ENCODE peak calls at places on chromosome 11, in nine cellular contexts. One of them, this sample, is unnamed.

GRCh38 chr11:76190376-76190775 is 15.9 kb downstream of the WNT11 start:
- DNase-seq in activated CD8-positive, alpha-beta memory T cell treated with anti-CD3 and anti-CD28 coated beads for 48 hours: no peak
- DNase-seq in fibroblast of mammary gland: no peak
- DNase-seq in GM12865: no peak
- DNase-seq in KG1: no peak
- DNase-seq in activated T-helper 1 cell treated with anti-CD3 and anti-CD28 coated beads, Interleukin-2, amount 50 U/mL, for 16 hours: no peak
- DNase-seq in kidney tubule cell: no peak
- DNase-seq in HAP-1: no peak
- DNase-seq in glomerular endothelial cell: no peak
- DNase-seq in this sample: no peak

GRCh38 chr11:20444537-20444936 is 57.0 kb downstream of the PRMT3 start:
- DNase-seq in activated CD8-positive, alpha-beta memory T cell treated with anti-CD3 and anti-CD28 coated beads for 48 hours: no peak
- DNase-seq in fibroblast of mammary gland: no peak
- DNase-seq in GM12865: no peak
- DNase-seq in KG1: no peak
- DNase-seq in activated T-helper 1 cell treated with anti-CD3 and anti-CD28 coated beads, Interleukin-2, amount 50 U/mL, for 16 hours: no peak
- DNase-seq in kidney tubule cell: no peak
- DNase-seq in HAP-1: no peak
- DNase-seq in glomerular endothelial cell: no peak
- DNase-seq in this sample: no peak

GRCh38 chr11:66069715-66070603 is at the start of gene PACS1:
- DNase-seq in activated CD8-positive, alpha-beta memory T cell treated with anti-CD3 and anti-CD28 coated beads for 48 hours: peak
- DNase-seq in fibroblast of mammary gland: peak
- DNase-seq in GM12865: peak
- DNase-seq in KG1: peak
- DNase-seq in activated T-helper 1 cell treated with anti-CD3 and anti-CD28 coated beads, Interleukin-2, amount 50 U/mL, for 16 hours: peak
- DNase-seq in kidney tubule cell: peak
- DNase-seq in HAP-1: peak
- DNase-seq in glomerular endothelial cell: no peak
- DNase-seq in this sample: peak

GRCh38 chr11:62544521-62545436 is 1.8 kb downstream of the AHNAK start:
- DNase-seq in activated CD8-positive, alpha-beta memory T cell treated with anti-CD3 and anti-CD28 coated beads for 48 hours: no peak
- DNase-seq in fibroblast of mammary gland: no peak
- DNase-seq in GM12865: peak
- DNase-seq in KG1: no peak
- DNase-seq in activated T-helper 1 cell treated with anti-CD3 and anti-CD28 coated beads, Interleukin-2, amount 50 U/mL, for 16 hours: no peak
- DNase-seq in kidney tubule cell: peak
- DNase-seq in HAP-1: peak
- DNase-seq in glomerular endothelial cell: no peak
- DNase-seq in this sample: peak

GRCh38 chr11:131375421-131375820 is 5.0 kb downstream of the NTM start:
- DNase-seq in activated CD8-positive, alpha-beta memory T cell treated with anti-CD3 and anti-CD28 coated beads for 48 hours: no peak
- DNase-seq in fibroblast of mammary gland: no peak
- DNase-seq in GM12865: no peak
- DNase-seq in KG1: no peak
- DNase-seq in activated T-helper 1 cell treated with anti-CD3 and anti-CD28 coated beads, Interleukin-2, amount 50 U/mL, for 16 hours: no peak
- DNase-seq in kidney tubule cell: no peak
- DNase-seq in HAP-1: no peak
- DNase-seq in glomerular endothelial cell: no peak
- DNase-seq in this sample: no peak

GRCh38 chr11:61963282-61964057 is 4.0 kb downstream of the FTH1 start:
- DNase-seq in activated CD8-positive, alpha-beta memory T cell treated with anti-CD3 and anti-CD28 coated beads for 48 hours: no peak
- DNase-seq in fibroblast of mammary gland: peak
- DNase-seq in GM12865: peak
- DNase-seq in KG1: peak
- DNase-seq in activated T-helper 1 cell treated with anti-CD3 and anti-CD28 coated beads, Interleukin-2, amount 50 U/mL, for 16 hours: no peak
- DNase-seq in kidney tubule cell: peak
- DNase-seq in HAP-1: no peak
- DNase-seq in glomerular endothelial cell: no peak
- DNase-seq in this sample: peak

GRCh38 chr11:71103266-71103665 is 149.1 kb downstream of the SHANK2 start:
- DNase-seq in activated CD8-positive, alpha-beta memory T cell treated with anti-CD3 and anti-CD28 coated beads for 48 hours: no peak
- DNase-seq in fibroblast of mammary gland: no peak
- DNase-seq in GM12865: no peak
- DNase-seq in KG1: no peak
- DNase-seq in activated T-helper 1 cell treated with anti-CD3 and anti-CD28 coated beads, Interleukin-2, amount 50 U/mL, for 16 hours: no peak
- DNase-seq in kidney tubule cell: peak
- DNase-seq in HAP-1: no peak
- DNase-seq in glomerular endothelial cell: no peak
- DNase-seq in this sample: no peak

GRCh38 chr11:75563978-75564552 is 2.0 kb downstream of the SERPINH1 start:
- DNase-seq in activated CD8-positive, alpha-beta memory T cell treated with anti-CD3 and anti-CD28 coated beads for 48 hours: no peak
- DNase-seq in fibroblast of mammary gland: peak
- DNase-seq in GM12865: no peak
- DNase-seq in KG1: no peak
- DNase-seq in activated T-helper 1 cell treated with anti-CD3 and anti-CD28 coated beads, Interleukin-2, amount 50 U/mL, for 16 hours: no peak
- DNase-seq in kidney tubule cell: peak
- DNase-seq in HAP-1: peak
- DNase-seq in glomerular endothelial cell: no peak
- DNase-seq in this sample: no peak

GRCh38 chr11:129282634-129283033 is 90.5 kb upstream of the ARHGAP32 start:
- DNase-seq in activated CD8-positive, alpha-beta memory T cell treated with anti-CD3 and anti-CD28 coated beads for 48 hours: no peak
- DNase-seq in fibroblast of mammary gland: no peak
- DNase-seq in GM12865: no peak
- DNase-seq in KG1: no peak
- DNase-seq in activated T-helper 1 cell treated with anti-CD3 and anti-CD28 coated beads, Interleukin-2, amount 50 U/mL, for 16 hours: no peak
- DNase-seq in kidney tubule cell: no peak
- DNase-seq in HAP-1: no peak
- DNase-seq in glomerular endothelial cell: no peak
- DNase-seq in this sample: no peak

GRCh38 chr11:17207317-17208256 is at the start of gene PIK3C2A:
- DNase-seq in activated CD8-positive, alpha-beta memory T cell treated with anti-CD3 and anti-CD28 coated beads for 48 hours: peak
- DNase-seq in fibroblast of mammary gland: peak
- DNase-seq in GM12865: peak
- DNase-seq in KG1: peak
- DNase-seq in activated T-helper 1 cell treated with anti-CD3 and anti-CD28 coated beads, Interleukin-2, amount 50 U/mL, for 16 hours: peak
- DNase-seq in kidney tubule cell: peak
- DNase-seq in HAP-1: peak
- DNase-seq in glomerular endothelial cell: no peak
- DNase-seq in this sample: peak

GRCh38 chr11:110491577-110492352 is 62.0 kb downstream of the FDX1 start:
- DNase-seq in activated CD8-positive, alpha-beta memory T cell treated with anti-CD3 and anti-CD28 coated beads for 48 hours: no peak
- DNase-seq in fibroblast of mammary gland: no peak
- DNase-seq in GM12865: no peak
- DNase-seq in KG1: no peak
- DNase-seq in activated T-helper 1 cell treated with anti-CD3 and anti-CD28 coated beads, Interleukin-2, amount 50 U/mL, for 16 hours: no peak
- DNase-seq in kidney tubule cell: no peak
- DNase-seq in HAP-1: no peak
- DNase-seq in glomerular endothelial cell: no peak
- DNase-seq in this sample: no peak

GRCh38 chr11:73750238-73750637 is 10.6 kb downstream of the RAB6A start:
- DNase-seq in activated CD8-positive, alpha-beta memory T cell treated with anti-CD3 and anti-CD28 coated beads for 48 hours: no peak
- DNase-seq in fibroblast of mammary gland: no peak
- DNase-seq in GM12865: no peak
- DNase-seq in KG1: no peak
- DNase-seq in activated T-helper 1 cell treated with anti-CD3 and anti-CD28 coated beads, Interleukin-2, amount 50 U/mL, for 16 hours: no peak
- DNase-seq in kidney tubule cell: no peak
- DNase-seq in HAP-1: no peak
- DNase-seq in glomerular endothelial cell: no peak
- DNase-seq in this sample: no peak

GRCh38 chr11:93564895-93565294 is 21.7 kb upstream of the SMCO4 start:
- DNase-seq in activated CD8-positive, alpha-beta memory T cell treated with anti-CD3 and anti-CD28 coated beads for 48 hours: no peak
- DNase-seq in fibroblast of mammary gland: no peak
- DNase-seq in GM12865: no peak
- DNase-seq in KG1: no peak
- DNase-seq in activated T-helper 1 cell treated with anti-CD3 and anti-CD28 coated beads, Interleukin-2, amount 50 U/mL, for 16 hours: no peak
- DNase-seq in kidney tubule cell: no peak
- DNase-seq in HAP-1: no peak
- DNase-seq in glomerular endothelial cell: no peak
- DNase-seq in this sample: no peak

GRCh38 chr11:42066113-42066512 is 606.7 kb upstream of the LRRC4C start:
- DNase-seq in activated CD8-positive, alpha-beta memory T cell treated with anti-CD3 and anti-CD28 coated beads for 48 hours: no peak
- DNase-seq in fibroblast of mammary gland: peak
- DNase-seq in GM12865: no peak
- DNase-seq in KG1: no peak
- DNase-seq in activated T-helper 1 cell treated with anti-CD3 and anti-CD28 coated beads, Interleukin-2, amount 50 U/mL, for 16 hours: no peak
- DNase-seq in kidney tubule cell: peak
- DNase-seq in HAP-1: no peak
- DNase-seq in glomerular endothelial cell: no peak
- DNase-seq in this sample: no peak

GRCh38 chr11:69386594-69387408 is 92.8 kb downstream of the MYEOV start:
- DNase-seq in activated CD8-positive, alpha-beta memory T cell treated with anti-CD3 and anti-CD28 coated beads for 48 hours: no peak
- DNase-seq in fibroblast of mammary gland: no peak
- DNase-seq in GM12865: no peak
- DNase-seq in KG1: no peak
- DNase-seq in activated T-helper 1 cell treated with anti-CD3 and anti-CD28 coated beads, Interleukin-2, amount 50 U/mL, for 16 hours: no peak
- DNase-seq in kidney tubule cell: no peak
- DNase-seq in HAP-1: no peak
- DNase-seq in glomerular endothelial cell: no peak
- DNase-seq in this sample: no peak

GRCh38 chr11:7020183-7020917 is at the start of the genes NLRP14 and ZNF214:
- DNase-seq in activated CD8-positive, alpha-beta memory T cell treated with anti-CD3 and anti-CD28 coated beads for 48 hours: no peak
- DNase-seq in fibroblast of mammary gland: peak
- DNase-seq in GM12865: peak
- DNase-seq in KG1: no peak
- DNase-seq in activated T-helper 1 cell treated with anti-CD3 and anti-CD28 coated beads, Interleukin-2, amount 50 U/mL, for 16 hours: no peak
- DNase-seq in kidney tubule cell: peak
- DNase-seq in HAP-1: peak
- DNase-seq in glomerular endothelial cell: peak
- DNase-seq in this sample: no peak

GRCh38 chr11:29200776-29201574 is 815.9 kb downstream of the KCNA4 start:
- DNase-seq in activated CD8-positive, alpha-beta memory T cell treated with anti-CD3 and anti-CD28 coated beads for 48 hours: no peak
- DNase-seq in fibroblast of mammary gland: no peak
- DNase-seq in GM12865: no peak
- DNase-seq in KG1: no peak
- DNase-seq in activated T-helper 1 cell treated with anti-CD3 and anti-CD28 coated beads, Interleukin-2, amount 50 U/mL, for 16 hours: no peak
- DNase-seq in kidney tubule cell: peak
- DNase-seq in HAP-1: no peak
- DNase-seq in glomerular endothelial cell: no peak
- DNase-seq in this sample: no peak

GRCh38 chr11:78239781-78240180 is 51.1 kb downstream of the USP35 start:
- DNase-seq in activated CD8-positive, alpha-beta memory T cell treated with anti-CD3 and anti-CD28 coated beads for 48 hours: no peak
- DNase-seq in fibroblast of mammary gland: no peak
- DNase-seq in GM12865: no peak
- DNase-seq in KG1: no peak
- DNase-seq in activated T-helper 1 cell treated with anti-CD3 and anti-CD28 coated beads, Interleukin-2, amount 50 U/mL, for 16 hours: no peak
- DNase-seq in kidney tubule cell: no peak
- DNase-seq in HAP-1: no peak
- DNase-seq in glomerular endothelial cell: no peak
- DNase-seq in this sample: no peak

GRCh38 chr11:31830406-31830805 is 19.3 kb upstream of the PAX6 start:
- DNase-seq in activated CD8-positive, alpha-beta memory T cell treated with anti-CD3 and anti-CD28 coated beads for 48 hours: no peak
- DNase-seq in fibroblast of mammary gland: no peak
- DNase-seq in GM12865: no peak
- DNase-seq in KG1: no peak
- DNase-seq in activated T-helper 1 cell treated with anti-CD3 and anti-CD28 coated beads, Interleukin-2, amount 50 U/mL, for 16 hours: no peak
- DNase-seq in kidney tubule cell: no peak
- DNase-seq in HAP-1: no peak
- DNase-seq in glomerular endothelial cell: no peak
- DNase-seq in this sample: no peak

GRCh38 chr11:78796956-78797355 is 222.3 kb upstream of the NARS2 start:
- DNase-seq in activated CD8-positive, alpha-beta memory T cell treated with anti-CD3 and anti-CD28 coated beads for 48 hours: no peak
- DNase-seq in fibroblast of mammary gland: peak
- DNase-seq in GM12865: no peak
- DNase-seq in KG1: no peak
- DNase-seq in activated T-helper 1 cell treated with anti-CD3 and anti-CD28 coated beads, Interleukin-2, amount 50 U/mL, for 16 hours: no peak
- DNase-seq in kidney tubule cell: peak
- DNase-seq in HAP-1: no peak
- DNase-seq in glomerular endothelial cell: no peak
- DNase-seq in this sample: no peak

GRCh38 chr11:17753641-17754040 is 19.1 kb downstream of the KCNC1 start:
- DNase-seq in activated CD8-positive, alpha-beta memory T cell treated with anti-CD3 and anti-CD28 coated beads for 48 hours: no peak
- DNase-seq in fibroblast of mammary gland: no peak
- DNase-seq in GM12865: no peak
- DNase-seq in KG1: no peak
- DNase-seq in activated T-helper 1 cell treated with anti-CD3 and anti-CD28 coated beads, Interleukin-2, amount 50 U/mL, for 16 hours: no peak
- DNase-seq in kidney tubule cell: no peak
- DNase-seq in HAP-1: no peak
- DNase-seq in glomerular endothelial cell: no peak
- DNase-seq in this sample: no peak

This sample was measured in CD4-positive, alpha-beta memory T cell.